ENCODE peak calls at places on chromosomes 3 and 15, in eight cellular contexts. O, N, A, Y, K, L, H and R are unnamed samples.

GRCh38 chr15:50911001-50911400 is 2.5 kb downstream of the AP4E1 start:
- DNase-seq in O (no peak), N (no peak), A (no peak), Y (no peak), K (peak; percentile 20), L (no peak), H (no peak), R (no peak)

GRCh38 chr15:49297584-49297983 is 125.5 kb upstream of the FGF7 start:
- DNase-seq in O (no peak), N (no peak), A (no peak), Y (no peak), K (no peak), L (no peak), H (no peak), R (no peak)

GRCh38 chr15:77642793-77643430 is 10.2 kb upstream of the LINGO1 start:
- DNase-seq in O (no peak), N (no peak), A (no peak), Y (no peak), K (no peak), L (no peak), H (no peak), R (no peak)

GRCh38 chr3:8558645-8559044 is 57.0 kb downstream of the LMCD1 start:
- DNase-seq in O (no peak), N (no peak), A (no peak), Y (no peak), K (no peak), L (no peak), H (no peak), R (no peak)

GRCh38 chr3:111610612-111611054 is 15.5 kb upstream of the ZBED2 start:
- DNase-seq in O (no peak), N (no peak), A (no peak), Y (no peak), K (no peak), L (no peak), H (no peak), R (no peak)

GRCh38 chr3:131386429-131386926 is 4.9 kb downstream of the NUDT16 start:
- DNase-seq in O (no peak), N (no peak), A (peak; percentile 28), Y (no peak), K (peak; percentile 21), L (peak; percentile 4), H (no peak), R (peak; percentile 36)

GRCh38 chr3:54357307-54357706 is 235.0 kb downstream of the CACNA2D3 start:
- DNase-seq in O (no peak), N (no peak), A (no peak), Y (no peak), K (no peak), L (no peak), H (no peak), R (no peak)

GRCh38 chr3:3177861-3178497 is 1.5 kb downstream of the CRBN start:
- DNase-seq in O (no peak), N (no peak), A (no peak), Y (peak; percentile 29), K (no peak), L (no peak), H (no peak), R (no peak)

GRCh38 chr3:176780766-176781165 is 416.5 kb downstream of the TBL1XR1 start:
- DNase-seq in O (no peak), N (no peak), A (no peak), Y (no peak), K (no peak), L (no peak), H (no peak), R (no peak)

GRCh38 chr3:53464424-53464823 is 30.0 kb upstream of the CACNA1D start:
- DNase-seq in O (no peak), N (no peak), A (no peak), Y (no peak), K (no peak), L (no peak), H (no peak), R (peak; percentile 21)

GRCh38 chr3:197224034-197224444 is 74.4 kb downstream of the DLG1 start:
- DNase-seq in O (no peak), N (no peak), A (no peak), Y (peak; percentile 34), K (peak; percentile 66), L (peak; percentile 89), H (no peak), R (peak; percentile 61)

GRCh38 chr3:138774529-138775253 is 60.0 kb downstream of the PIK3CB start:
- DNase-seq in O (no peak), N (no peak), A (peak; percentile 14), Y (peak; percentile 84), K (peak; percentile 99), L (peak; percentile 85), H (no peak), R (peak; percentile 81)

GRCh38 chr3:14634763-14635400 is 16.7 kb upstream of the CCDC174 start:
- DNase-seq in O (no peak), N (no peak), A (no peak), Y (no peak), K (no peak), L (no peak), H (no peak), R (no peak)

GRCh38 chr15:79965836-79966630 is 5.0 kb downstream of the BCL2A1 start:
- DNase-seq in O (no peak), N (no peak), A (no peak), Y (no peak), K (no peak), L (no peak), H (no peak), R (no peak)

GRCh38 chr3:16181361-16181760 is 6.9 kb downstream of the GALNT15 start:
- DNase-seq in O (no peak), N (no peak), A (no peak), Y (no peak), K (no peak), L (no peak), H (no peak), R (no peak)

GRCh38 chr3:17518189-17519059 is 224.0 kb downstream of the TBC1D5 start:
- DNase-seq in O (no peak), N (no peak), A (no peak), Y (no peak), K (no peak), L (peak; percentile 45), H (no peak), R (no peak)

GRCh38 chr15:68650901-68651709 is 72.3 kb downstream of the CORO2B start:
- DNase-seq in O (peak; percentile 1), N (no peak), A (peak; percentile 46), Y (no peak), K (no peak), L (no peak), H (no peak), R (peak; percentile 70)